ENCODE peak calls at places on chromosome 7, in six cellular contexts. F is cardiac muscle cell, K is A549, U is prostate gland, I is heart left ventricle, O is adrenal gland. V is an unnamed sample. For H3K4me1, the result is how much of the 10 kb centered on the place peaks cover.

GRCh38 chr7:150313870-150314269 is 9.3 kb upstream of the LRRC61 start:
- DNase-seq in O (no peak), I (no peak), K (no peak), F (no peak), U (no peak), V (no peak)

GRCh38 chr7:146094356-146094755 is 22.2 kb upstream of the CNTNAP2 start:
- DNase-seq in I (no peak), O (no peak), F (no peak), K (no peak), U (no peak), V (no peak)

GRCh38 chr7:152856351-152856750 is 96.8 kb downstream of the ACTR3B start:
- DNase-seq in I (no peak), F (no peak), O (no peak), U (no peak), K (no peak), V (no peak)

GRCh38 chr7:70790215-70791073 is 341.5 kb upstream of the GALNT17 start:
- DNase-seq in K (no peak), F (no peak), I (no peak), U (no peak), O (no peak), V (no peak)

GRCh38 chr7:143979359-143979758 is 20.8 kb upstream of the OR6B1 start:
- DNase-seq in U (no peak), K (peak), I (no peak), F (no peak), O (no peak), V (no peak)

GRCh38 chr7:105890290-105890997 is 14.0 kb upstream of the ATXN7L1 start:
- DNase-seq in O (no peak), U (no peak), I (no peak), F (no peak), K (no peak), V (no peak)

GRCh38 chr7:40306025-40306424 is 171.2 kb downstream of the SUGCT start:
- DNase-seq in O (no peak), K (no peak), U (no peak), F (no peak), I (no peak), V (no peak)

GRCh38 chr7:27920281-27920946 is 180.5 kb downstream of the TAX1BP1 start:
- DNase-seq in K (no peak), I (no peak), F (no peak), U (no peak), O (no peak), V (no peak)

GRCh38 chr7:15921576-15921975 is 235.1 kb upstream of the MEOX2 start:
- DNase-seq in U (no peak), K (no peak), O (no peak), I (no peak), F (no peak), V (no peak)

GRCh38 chr7:133540096-133540860 is 287.4 kb downstream of the EXOC4 start:
- DNase-seq in K (no peak), U (no peak), O (no peak), I (no peak), F (no peak), V (no peak)

GRCh38 chr7:99843808-99844207 is 16.0 kb downstream of the CYP3A43 start:
- DNase-seq in F (no peak), O (peak), K (no peak), I (no peak), U (no peak), V (no peak)

GRCh38 chr7:22572292-22572691 is 72.3 kb upstream of the STEAP1B start:
- DNase-seq in O (no peak), K (no peak), F (no peak), U (no peak), I (no peak), V (peak)

GRCh38 chr7:91041901-91042457 is 222.3 kb upstream of the FZD1 start:
- DNase-seq in F (no peak), U (no peak), I (no peak), O (no peak), K (no peak), V (no peak)

GRCh38 chr7:77265666-77266065 is 66.0 kb upstream of the FGL2 start:
- DNase-seq in I (no peak), U (no peak), F (no peak), O (no peak), K (no peak), V (no peak)

GRCh38 chr7:65722361-65722792 is 150.5 kb upstream of the VKORC1L1 start:
- DNase-seq in I (peak), U (peak), F (peak), K (peak), O (peak), V (no peak)

GRCh38 chr7:78953090-78953489 is 500.4 kb downstream of the MAGI2 start:
- DNase-seq in K (no peak), U (no peak), O (no peak), F (no peak), I (no peak), V (no peak)

GRCh38 chr7:112854169-112854568 is 64.0 kb upstream of the TMEM168 start:
- DNase-seq in K (no peak), O (no peak), F (no peak), I (no peak), U (no peak), V (no peak)

GRCh38 chr7:131431289-131431688 is 103.6 kb downstream of the MKLN1 start:
- DNase-seq in O (peak), F (no peak), K (no peak), I (peak), U (peak), V (no peak)

GRCh38 chr7:29565186-29565540 is 1.5 kb downstream of the PRR15 start:
- DNase-seq in F (no peak), O (no peak), U (no peak), K (no peak), I (no peak), V (no peak)

GRCh38 chr7:27169658-27170493 is 4.2 kb downstream of the HOXA10 start:
- DNase-seq in I (no peak), U (no peak), K (no peak), O (no peak), F (no peak), V (peak)

GRCh38 chr7:84502222-84502621 is 307.6 kb upstream of the SEMA3A start:
- DNase-seq in K (no peak), O (no peak), I (no peak), U (no peak), F (no peak), V (no peak)

GRCh38 chr7:155722936-155723335 is 78.5 kb downstream of the RBM33 start:
- DNase-seq in K (no peak), I (no peak), U (no peak), F (no peak), O (no peak), V (no peak)

GRCh38 chr7:155721056-155721455 is 76.6 kb downstream of the RBM33 start:
- DNase-seq in O (no peak), U (no peak), K (no peak), F (no peak), I (no peak), V (no peak)

GRCh38 chr7:155725073-155725346 is 80.5 kb downstream of the RBM33 start:
- DNase-seq in F (no peak), K (no peak), U (no peak), I (no peak), O (no peak), V (no peak)

GRCh38 chr7:155717010-155717744 is 72.7 kb downstream of the RBM33 start:
- DNase-seq in K (no peak), U (no peak), F (no peak), O (no peak), I (no peak), V (no peak)

GRCh38 chr7:155722118-155722517 is 77.7 kb downstream of the RBM33 start:
- DNase-seq in U (no peak), K (no peak), F (no peak), I (no peak), O (no peak), V (no peak)
- H3K4me1 ChIP-seq in U (under half), K (under half), F (under half), I (under half), O (under half), V (under half)

GRCh38 chr7:137418841-137419240 is 75.3 kb upstream of the PTN start:
- DNase-seq in F (no peak), I (no peak), U (no peak), K (no peak), O (no peak), V (no peak)
- H3K4me1 ChIP-seq in F (under half), I (under half), U (under half), K (under half), O (under half), V (under half)

GRCh38 chr7:24476227-24476626 is 97.0 kb upstream of the PALS2 start:
- DNase-seq in I (no peak), K (no peak), O (no peak), F (no peak), U (no peak), V (no peak)

GRCh38 chr7:24475573-24475972 is 97.7 kb upstream of the PALS2 start:
- DNase-seq in K (no peak), U (no peak), O (no peak), I (no peak), F (no peak), V (no peak)

GRCh38 chr7:24477376-24477775 is 95.9 kb upstream of the PALS2 start:
- DNase-seq in O (no peak), U (no peak), I (no peak), K (no peak), F (no peak), V (no peak)

GRCh38 chr7:24480501-24480900 is 92.8 kb upstream of the PALS2 start:
- DNase-seq in K (no peak), U (no peak), F (no peak), O (no peak), I (no peak), V (no peak)

DNA sequence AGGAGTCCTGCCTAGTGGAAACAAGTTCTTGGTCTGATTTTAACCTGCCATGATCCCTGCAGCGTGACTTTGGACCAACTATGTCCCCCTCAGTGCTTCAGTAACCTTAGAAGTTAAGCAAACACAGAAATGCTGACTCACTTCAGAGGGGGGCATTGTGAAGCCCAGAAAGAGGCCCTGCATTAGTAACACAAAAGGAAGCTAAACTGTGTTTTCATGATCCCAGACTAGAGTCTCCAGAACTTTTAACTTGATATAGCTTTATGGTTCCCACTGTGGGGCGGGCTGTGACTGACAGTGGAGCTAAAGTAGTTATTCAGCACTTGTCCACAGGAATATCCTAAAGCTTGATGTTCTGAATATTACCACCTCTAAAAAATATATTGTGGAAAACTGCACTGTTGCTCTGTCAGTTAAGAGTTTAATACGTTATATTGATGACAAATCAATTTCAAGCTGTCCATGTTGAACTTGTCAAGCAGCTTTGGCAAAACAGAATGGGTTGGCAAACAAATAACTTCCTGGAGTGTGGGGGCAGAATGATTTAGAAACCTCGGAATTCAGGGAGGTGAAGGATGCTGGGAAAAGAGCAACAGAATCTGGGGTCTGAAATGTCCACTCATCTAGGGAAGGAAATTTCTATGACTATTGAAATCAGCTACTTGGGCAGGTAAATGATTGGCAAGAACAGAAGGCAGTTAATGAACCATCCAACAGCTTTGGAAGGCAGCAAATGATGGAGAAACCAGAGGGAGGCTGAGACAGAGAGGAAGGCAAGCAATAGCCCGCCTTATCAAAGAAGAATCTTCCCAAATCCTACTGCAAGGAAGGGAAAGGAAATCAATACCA is 95.2 kb upstream of the PALS2 start:
- DNase-seq in F (peak), U (no peak), O (no peak), K (peak), I (no peak), V (peak)
- H3K4me1 ChIP-seq in F (under half), U (under half), O (under half), K (under half), I (under half), V (under half)

GRCh38 chr7:44488955-44489354 is 1.5 kb downstream of the NUDCD3 start:
- DNase-seq in K (no peak), F (no peak), I (no peak), U (no peak), O (no peak), V (no peak)

GRCh38 chr7:44489955-44490350 is 505 bp downstream of the NUDCD3 start:
- DNase-seq in I (no peak), K (peak), O (peak), U (peak), F (no peak), V (no peak)

GRCh38 chr7:44484482-44485313 is 5.8 kb downstream of the NUDCD3 start:
- DNase-seq in K (no peak), F (peak), U (no peak), I (no peak), O (no peak), V (no peak)

GRCh38 chr7:44486001-44486400 is 4.5 kb downstream of the NUDCD3 start:
- DNase-seq in F (no peak), O (no peak), K (no peak), U (no peak), I (no peak), V (no peak)

DNA sequence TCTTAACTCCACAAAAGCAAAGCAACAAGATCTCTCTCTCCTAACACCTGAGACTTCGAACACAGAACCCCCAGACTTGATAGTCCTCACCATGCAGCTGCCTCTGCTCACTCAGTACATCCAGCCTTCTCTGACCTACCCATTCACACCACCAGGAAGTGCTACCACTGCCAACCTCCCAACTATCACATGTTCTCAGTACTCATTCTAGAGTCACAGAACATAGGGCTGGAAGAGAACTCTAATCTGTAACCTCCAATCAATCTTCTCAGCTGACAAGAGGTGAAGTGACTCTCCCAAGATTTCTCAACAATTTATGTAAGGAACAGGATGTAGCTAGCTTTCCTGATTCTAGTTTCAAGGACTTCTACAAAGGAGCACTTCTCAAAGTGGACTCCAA is 3.8 kb downstream of the NUDCD3 start:
- DNase-seq in F (no peak), I (no peak), U (no peak), K (no peak), O (peak), V (no peak)
- H3K4me1 ChIP-seq in F (under half), I (under half), U (under half), K (under half), O (half or more), V (under half)

DNA sequence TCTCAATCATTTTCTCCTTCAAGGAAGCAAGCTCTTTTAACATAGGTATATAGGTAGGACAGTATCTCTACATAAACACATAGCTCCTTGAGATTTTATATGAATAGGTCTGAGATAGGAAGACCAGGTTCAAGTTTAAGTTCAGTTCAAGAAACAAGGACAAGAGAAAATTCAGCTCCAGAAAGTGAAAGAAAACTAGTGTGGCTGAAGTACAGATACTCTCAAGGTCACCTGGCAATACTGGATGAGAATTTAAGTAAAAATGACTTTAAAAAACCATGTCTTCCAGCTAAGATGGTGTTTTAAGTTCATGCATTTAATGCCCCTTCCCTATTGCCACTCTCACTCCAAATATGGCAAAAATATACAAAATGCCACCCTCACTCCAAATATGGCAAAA is 91.3 kb downstream of the OSBPL3 start:
- DNase-seq in U (no peak), K (no peak), I (no peak), O (no peak), F (no peak), V (no peak)
- H3K4me1 ChIP-seq in U (under half), K (under half), I (under half), O (under half), F (under half), V (under half)

DNA sequence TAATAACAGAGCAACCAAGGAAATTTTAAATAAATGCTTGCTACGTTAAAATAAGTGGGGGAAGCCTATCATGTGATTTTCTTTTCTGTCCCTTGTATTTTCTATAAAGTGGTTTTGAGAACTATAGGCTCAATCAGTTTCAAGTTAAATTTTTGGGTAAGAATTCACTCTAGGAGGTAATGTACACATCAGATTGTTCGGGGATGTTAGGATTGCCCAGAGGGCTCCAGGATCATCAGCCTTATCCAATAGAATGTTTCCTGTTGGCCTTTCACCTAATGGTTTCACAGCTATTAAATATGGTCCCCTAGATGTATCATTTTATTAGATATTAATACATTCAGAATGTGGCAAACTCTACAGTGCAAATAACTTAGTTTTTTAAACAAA is 438.4 kb upstream of the NPVF start:
- DNase-seq in O (no peak), F (no peak), U (no peak), K (no peak), I (no peak), V (no peak)
- H3K4me1 ChIP-seq in O (under half), F (under half), U (under half), K (under half), I (under half), V (under half)

GRCh38 chr7:1457059-1457948 is 2.0 kb downstream of the MICALL2 start:
- DNase-seq in K (no peak), F (no peak), O (no peak), I (no peak), U (no peak), V (no peak)
- H3K4me1 ChIP-seq in K (under half), F (under half), O (half or more), I (under half), U (under half), V (under half)

V was measured in SJSA1.